ENCODE peak calls at places on chromosomes 2 and 18, in six cellular contexts. One of them, this sample, is unnamed. For H3K4me1, the result is how much of the 10 kb centered on the place peaks cover.

GRCh38 chr18:43931439-43931838 is 654.1 kb upstream of the SYT4 start:
- ATAC-seq in RWPE2: no peak
- ATAC-seq in GM23338: no peak
- ATAC-seq in HepG2: no peak
- ATAC-seq in IMR-90: no peak
- ATAC-seq in lung: no peak
- ATAC-seq in this sample: peak

GRCh38 chr2:28355521-28356094 is 37.0 kb upstream of the FOSL2 start:
- ATAC-seq in RWPE2: no peak
- ATAC-seq in GM23338: no peak
- ATAC-seq in HepG2: peak
- ATAC-seq in IMR-90: peak
- ATAC-seq in lung: no peak
- ATAC-seq in this sample: peak

GRCh38 chr2:133955174-133955573 is 298.7 kb upstream of the MGAT5 start:
- ATAC-seq in RWPE2: no peak
- ATAC-seq in GM23338: no peak
- ATAC-seq in HepG2: no peak
- ATAC-seq in IMR-90: no peak
- ATAC-seq in lung: no peak
- ATAC-seq in this sample: no peak

GRCh38 chr18:45359275-45360009 is 255.8 kb upstream of the SLC14A2 start:
- ATAC-seq in RWPE2: no peak
- ATAC-seq in GM23338: peak
- ATAC-seq in HepG2: peak
- ATAC-seq in IMR-90: no peak
- ATAC-seq in lung: no peak
- ATAC-seq in this sample: no peak

GRCh38 chr2:19868224-19868623 is 33.6 kb downstream of the TTC32 start:
- ATAC-seq in RWPE2: no peak
- ATAC-seq in GM23338: no peak
- ATAC-seq in HepG2: no peak
- ATAC-seq in IMR-90: no peak
- ATAC-seq in lung: no peak
- ATAC-seq in this sample: no peak

GRCh38 chr18:34730774-34731173 is 20.7 kb downstream of the DTNA start:
- ATAC-seq in RWPE2: no peak
- ATAC-seq in GM23338: no peak
- ATAC-seq in HepG2: no peak
- ATAC-seq in IMR-90: no peak
- ATAC-seq in lung: peak
- ATAC-seq in this sample: no peak

GRCh38 chr2:230319211-230319862 is 7.7 kb upstream of the SP140L start:
- ATAC-seq in RWPE2: peak
- ATAC-seq in GM23338: no peak
- ATAC-seq in HepG2: no peak
- ATAC-seq in IMR-90: no peak
- ATAC-seq in lung: no peak
- ATAC-seq in this sample: peak

GRCh38 chr2:85988210-85988913 is 99.6 kb upstream of the ST3GAL5 start:
- ATAC-seq in RWPE2: no peak
- ATAC-seq in GM23338: no peak
- ATAC-seq in HepG2: no peak
- ATAC-seq in IMR-90: no peak
- ATAC-seq in lung: peak
- ATAC-seq in this sample: peak

GRCh38 chr2:71910277-71910676 is 237.4 kb downstream of the CYP26B1 start:
- ATAC-seq in RWPE2: no peak
- ATAC-seq in GM23338: no peak
- ATAC-seq in HepG2: no peak
- ATAC-seq in IMR-90: no peak
- ATAC-seq in lung: no peak
- ATAC-seq in this sample: no peak

GRCh38 chr2:118835739-118836410 is 11.6 kb downstream of the EN1 start:
- ATAC-seq in RWPE2: peak
- ATAC-seq in GM23338: peak
- ATAC-seq in HepG2: peak
- ATAC-seq in IMR-90: no peak
- ATAC-seq in lung: no peak
- ATAC-seq in this sample: no peak

GRCh38 chr2:198638579-198638978 is 819.2 kb downstream of the SATB2 start:
- ATAC-seq in RWPE2: no peak
- ATAC-seq in GM23338: no peak
- ATAC-seq in HepG2: no peak
- ATAC-seq in IMR-90: no peak
- ATAC-seq in lung: no peak
- ATAC-seq in this sample: no peak

GRCh38 chr2:115389024-115389423 is 946.6 kb downstream of the DPP10 start:
- ATAC-seq in RWPE2: no peak
- ATAC-seq in GM23338: no peak
- ATAC-seq in HepG2: no peak
- ATAC-seq in IMR-90: no peak
- ATAC-seq in lung: no peak
- ATAC-seq in this sample: no peak

GRCh38 chr2:236951830-236952475 is 133.7 kb upstream of the COPS8 start:
- ATAC-seq in RWPE2: no peak
- ATAC-seq in GM23338: no peak
- ATAC-seq in HepG2: no peak
- ATAC-seq in IMR-90: no peak
- ATAC-seq in lung: no peak
- ATAC-seq in this sample: no peak

GRCh38 chr18:12287131-12287681 is 20.8 kb upstream of the TUBB6 start:
- ATAC-seq in RWPE2: peak
- ATAC-seq in GM23338: peak
- ATAC-seq in HepG2: peak
- ATAC-seq in IMR-90: no peak
- ATAC-seq in lung: peak
- ATAC-seq in this sample: peak

GRCh38 chr2:26793518-26793917 is 7.7 kb downstream of the CENPA start:
- ATAC-seq in RWPE2: no peak
- ATAC-seq in GM23338: no peak
- ATAC-seq in HepG2: no peak
- ATAC-seq in IMR-90: no peak
- ATAC-seq in lung: no peak
- ATAC-seq in this sample: no peak

GRCh38 chr2:216516730-216517350 is 18.2 kb downstream of the RPL37A start:
- ATAC-seq in RWPE2: peak
- ATAC-seq in GM23338: peak
- ATAC-seq in HepG2: peak
- ATAC-seq in IMR-90: peak
- ATAC-seq in lung: peak
- ATAC-seq in this sample: no peak

GRCh38 chr2:8984855-8985254 is 18.6 kb downstream of the MBOAT2 start:
- ATAC-seq in RWPE2: no peak
- ATAC-seq in GM23338: peak
- ATAC-seq in HepG2: no peak
- ATAC-seq in IMR-90: peak
- ATAC-seq in lung: no peak
- ATAC-seq in this sample: no peak
- H3K4me1 ChIP-seq in RWPE2: under half
- H3K4me1 ChIP-seq in GM23338: under half
- H3K4me1 ChIP-seq in HepG2: under half
- H3K4me1 ChIP-seq in IMR-90: under half
- H3K4me1 ChIP-seq in lung: under half
- H3K4me1 ChIP-seq in this sample: under half

GRCh38 chr2:112959109-112959591 is 18.7 kb upstream of the IL36G start:
- ATAC-seq in RWPE2: no peak
- ATAC-seq in GM23338: peak
- ATAC-seq in HepG2: peak
- ATAC-seq in IMR-90: peak
- ATAC-seq in lung: no peak
- ATAC-seq in this sample: no peak
- TF ChIP-seq CTCF in RWPE2: peak
- TF ChIP-seq CTCF in GM23338: peak
- TF ChIP-seq CTCF in HepG2: no peak
- TF ChIP-seq CTCF in IMR-90: no peak
- TF ChIP-seq CTCF in lung: no peak
- TF ChIP-seq CTCF in this sample: no peak

GRCh38 chr18:48934400-48934707 is 16.4 kb downstream of the SMAD7 start:
- ATAC-seq in RWPE2: no peak
- ATAC-seq in GM23338: no peak
- ATAC-seq in HepG2: no peak
- ATAC-seq in IMR-90: no peak
- ATAC-seq in lung: no peak
- ATAC-seq in this sample: no peak
- H3K4me1 ChIP-seq in RWPE2: half or more
- H3K4me1 ChIP-seq in GM23338: half or more
- H3K4me1 ChIP-seq in HepG2: half or more
- H3K4me1 ChIP-seq in IMR-90: half or more
- H3K4me1 ChIP-seq in lung: half or more
- H3K4me1 ChIP-seq in this sample: half or more

DNA sequence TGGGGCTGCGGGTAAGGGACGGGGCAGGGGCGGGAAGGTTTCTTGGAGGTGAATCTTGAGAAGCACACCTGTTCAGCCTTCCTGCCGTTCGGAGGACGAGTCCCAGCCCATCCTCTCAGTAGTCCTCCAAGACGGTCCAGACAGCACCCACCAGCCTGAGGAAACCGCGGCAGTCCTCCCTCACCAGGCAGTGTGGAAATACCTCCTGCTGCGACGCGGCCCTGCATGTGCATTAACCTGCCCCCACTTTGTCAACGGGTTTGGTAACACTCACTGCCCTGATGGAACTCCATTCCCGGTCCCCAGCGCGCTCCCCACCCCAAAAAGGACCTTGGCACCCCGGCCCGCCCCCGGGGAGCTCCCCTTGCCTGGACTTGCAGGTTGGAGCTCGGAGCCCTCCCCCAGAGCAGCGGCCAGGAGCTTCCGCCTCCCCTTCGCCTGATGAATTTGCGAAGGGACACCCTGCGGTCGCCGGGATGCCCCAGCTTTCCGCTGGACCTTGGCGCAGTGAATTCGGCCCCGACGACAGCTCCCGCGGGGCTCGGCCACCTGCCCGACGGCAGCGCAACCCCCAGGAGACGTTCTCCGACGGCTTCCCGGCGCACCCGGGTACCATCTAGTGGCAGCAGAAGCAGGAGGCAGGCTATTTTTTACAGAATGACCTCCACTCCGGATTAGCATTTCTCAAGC is 31.5 kb downstream of the ACVR1C start:
- ATAC-seq in RWPE2: peak
- ATAC-seq in GM23338: peak
- ATAC-seq in HepG2: peak
- ATAC-seq in IMR-90: no peak
- ATAC-seq in lung: peak
- ATAC-seq in this sample: no peak
- TF ChIP-seq CTCF in RWPE2: peak
- TF ChIP-seq CTCF in GM23338: peak
- TF ChIP-seq CTCF in HepG2: peak
- TF ChIP-seq CTCF in IMR-90: peak
- TF ChIP-seq CTCF in lung: no peak
- TF ChIP-seq CTCF in this sample: peak

DNA sequence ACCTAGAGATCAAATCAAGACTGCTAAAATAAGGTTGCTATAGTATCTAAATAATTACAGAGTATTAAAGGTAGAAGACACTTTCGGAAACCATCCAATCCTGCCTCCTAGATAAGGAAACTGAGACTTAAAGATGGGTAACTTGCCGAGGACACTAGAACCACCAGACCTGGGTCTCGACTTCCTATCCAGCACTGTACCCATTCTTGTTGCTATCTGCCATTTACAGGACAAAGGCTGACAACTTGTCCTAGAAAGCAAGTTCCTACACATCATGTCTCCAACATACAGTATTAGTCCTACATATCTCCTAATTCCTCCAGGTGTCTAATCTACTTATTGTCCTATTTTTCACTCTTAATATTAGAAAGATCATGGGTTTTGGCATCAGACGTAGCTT is 37.7 kb downstream of the TRAK2 start:
- ATAC-seq in RWPE2: no peak
- ATAC-seq in GM23338: no peak
- ATAC-seq in HepG2: no peak
- ATAC-seq in IMR-90: no peak
- ATAC-seq in lung: no peak
- ATAC-seq in this sample: no peak
- H3K4me1 ChIP-seq in RWPE2: under half
- H3K4me1 ChIP-seq in GM23338: under half
- H3K4me1 ChIP-seq in HepG2: under half
- H3K4me1 ChIP-seq in IMR-90: under half
- H3K4me1 ChIP-seq in lung: under half
- H3K4me1 ChIP-seq in this sample: under half

This sample was measured in gastroesophageal sphincter.